ENCODE peak calls at places on chromosomes 4 and X, in five cellular contexts. Q is HepG2, K is neuronal stem cell, L is SK-N-SH, Z is fibroblast of lung. W is an unnamed sample.

GRCh38 chr4:123479944-123480343 is 83.3 kb downstream of the SPRY1 start:
- DNase-seq in Q (peak; percentile 95), Z (peak; percentile 28), L (no peak), K (no peak), W (peak; percentile 14)

GRCh38 chr4:142416121-142416520 is 430.0 kb downstream of the INPP4B start:
- DNase-seq in Z (peak; percentile 38), L (no peak), K (no peak), Q (no peak), W (no peak)

GRCh38 chr4:153383131-153383530 is 38.6 kb downstream of the MND1 start:
- DNase-seq in K (no peak), L (no peak), Z (no peak), Q (no peak), W (no peak)

GRCh38 chr4:143336828-143337599 is at the start of gene GAB1:
- DNase-seq in Q (peak; percentile 71), K (peak; percentile 79), L (peak; percentile 82), Z (peak; percentile 85), W (peak; percentile 89)

GRCh38 chr4:140151700-140152014 is 2.3 kb downstream of the MAML3 start:
- DNase-seq in Z (peak; percentile 87), Q (peak; percentile 23), L (peak; percentile 92), K (no peak), W (peak; percentile 77)

GRCh38 chrX:30955687-30956086 is 66.6 kb upstream of the TAB3 start:
- DNase-seq in L (no peak), K (no peak), Q (peak; percentile 21), Z (no peak), W (no peak)

GRCh38 chrX:69024931-69025330 is 140.3 kb downstream of the PJA1 start:
- DNase-seq in Z (peak; percentile 76), K (no peak), Q (no peak), L (peak; percentile 41), W (peak; percentile 82)

GRCh38 chr4:111641813-111642579 is 503.3 kb upstream of the FAM241A start:
- DNase-seq in L (peak; percentile 52), Q (peak; percentile 87), K (peak; percentile 75), Z (peak; percentile 95), W (peak; percentile 97)

GRCh38 chrX:45760187-45760742 is 559.6 kb upstream of the DIPK2B start:
- DNase-seq in Z (no peak), L (no peak), K (no peak), Q (no peak), W (no peak)

GRCh38 chrX:37912286-37912685 is 64.9 kb upstream of the DYNLT3 start:
- DNase-seq in Z (peak; percentile 11), Q (no peak), L (no peak), K (no peak), W (no peak)

GRCh38 chr4:154741877-154742851 is 1.6 kb upstream of the LRAT start:
- DNase-seq in Z (peak; percentile 34), K (peak; percentile 55), L (peak; percentile 30), Q (no peak), W (peak; percentile 6)

GRCh38 chr4:93228021-93228420 is 600.5 kb upstream of the ATOH1 start:
- DNase-seq in L (no peak), K (no peak), Z (no peak), Q (no peak), W (no peak)

GRCh38 chr4:156946508-156947197 is 24.9 kb downstream of the PDGFC start:
- DNase-seq in K (no peak), L (no peak), Q (no peak), Z (peak; percentile 98), W (peak; percentile 86)

GRCh38 chr4:147994076-147994475 is 262.2 kb downstream of the ARHGAP10 start:
- DNase-seq in Q (no peak), Z (no peak), L (no peak), K (no peak), W (peak; percentile 62)

GRCh38 chrX:48741834-48742233 is 19.7 kb upstream of the GLOD5 start:
- DNase-seq in Q (no peak), L (no peak), Z (no peak), K (no peak), W (no peak)

DNA sequence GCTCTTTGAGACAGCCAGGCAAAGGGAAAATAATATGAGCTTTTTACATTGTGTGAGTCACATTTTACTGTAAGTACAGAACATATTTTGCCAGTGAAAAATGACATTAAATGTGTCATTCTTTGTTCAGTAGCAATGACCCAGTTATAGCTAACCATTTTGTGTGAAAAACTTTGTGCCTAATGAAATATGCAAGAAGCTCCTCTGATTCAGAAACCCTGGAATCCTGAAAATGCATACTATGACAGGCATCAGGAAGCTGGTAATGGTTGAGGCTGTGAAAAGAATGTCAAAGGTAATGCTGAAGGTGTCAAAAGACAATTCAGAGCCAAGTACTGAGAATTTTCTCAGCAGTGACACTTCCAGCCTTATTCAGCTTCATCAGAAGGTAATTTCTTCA is 549.5 kb upstream of the SMIM31 start:
- DNase-seq in Q (peak; percentile 1), Z (peak; percentile 11), L (no peak), K (no peak), W (no peak)
- H3K9ac ChIP-seq in Q (no peak overlapping the region), Z (no peak overlapping the region), L (no peak overlapping the region), K (no peak overlapping the region), W (no peak overlapping the region)

DNA sequence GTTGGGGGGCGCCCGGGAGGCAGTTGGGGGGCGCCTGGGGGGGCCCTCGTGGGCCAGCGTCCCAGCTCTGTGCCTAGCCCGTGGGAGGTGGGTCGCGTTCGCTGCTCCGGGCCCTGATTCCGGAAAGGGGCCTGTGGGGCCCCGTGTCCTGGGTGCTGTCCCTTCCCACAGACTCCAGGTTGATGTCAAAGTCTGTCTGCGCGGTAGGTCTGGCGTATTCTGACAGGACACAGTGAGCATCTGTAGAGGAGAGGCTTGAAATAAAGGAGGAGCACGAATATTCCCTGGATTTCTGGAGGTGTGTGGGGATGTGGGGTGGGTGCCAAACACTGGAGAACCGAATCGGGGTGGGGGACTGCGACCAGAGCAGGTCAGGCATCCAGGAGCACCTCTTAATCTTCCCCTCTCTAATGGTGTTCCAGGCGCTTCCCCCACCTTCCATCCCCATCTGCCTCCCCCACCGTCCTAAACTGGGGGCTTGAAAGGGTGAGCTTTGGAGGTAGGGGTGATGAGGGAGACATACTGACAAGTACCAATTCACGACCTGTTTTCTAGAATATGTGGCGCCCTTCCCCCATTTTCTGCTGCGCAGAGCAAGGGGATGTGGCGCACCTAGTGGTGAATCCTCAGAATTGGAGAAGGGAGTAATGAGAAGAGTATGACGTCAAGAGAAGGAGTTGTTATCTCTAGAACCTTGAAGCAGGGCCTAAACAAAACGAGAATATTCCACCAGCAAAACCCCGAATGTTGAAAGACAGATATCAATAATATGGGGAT is 873 bp downstream of the GPRASP1 start:
- DNase-seq in Z (peak; percentile 50), K (no peak), Q (no peak), L (peak; percentile 52), W (peak; percentile 59)
- H3K4me3 ChIP-seq in Z (peak overlapping the region; percentile 63), K (peak overlapping the region; percentile 78), Q (no peak overlapping the region), L (peak overlapping the region; percentile 61), W (peak overlapping the region; percentile 78)

GRCh38 chr4:125317526-125317880 is 2.7 kb downstream of the FAT4 start:
- DNase-seq in Q (no peak), Z (peak; percentile 63), L (peak; percentile 57), K (peak; percentile 37), W (peak; percentile 83)
- H3K9ac ChIP-seq in Q (no peak overlapping the region), Z (no peak overlapping the region), L (peak overlapping the region; percentile 89), K (peak overlapping the region; percentile 86), W (peak overlapping the region; percentile 96)

DNA sequence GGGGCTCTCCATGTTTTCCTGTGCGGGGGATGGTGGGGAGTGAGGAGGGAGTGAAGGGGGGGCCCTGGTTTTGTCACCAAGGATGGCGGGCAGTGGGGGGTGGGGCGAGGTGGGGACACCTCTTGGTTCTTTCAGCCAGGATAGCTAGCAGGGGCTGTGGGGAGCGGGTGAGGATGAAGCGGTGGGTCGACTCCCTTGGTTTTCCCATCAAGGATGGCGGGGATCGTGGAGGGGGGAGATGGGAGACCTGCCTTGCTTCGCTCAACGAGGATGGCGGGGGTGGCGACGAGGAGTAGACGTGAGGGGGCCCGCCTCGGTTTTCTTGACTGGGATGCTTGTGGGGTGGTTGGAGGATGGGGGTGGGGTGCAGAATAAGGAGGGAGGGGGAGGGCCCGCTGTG is 633 bp downstream of the FHL1 start:
- DNase-seq in L (no peak), K (no peak), Z (no peak), Q (no peak), W (peak; percentile 21)
- H3K4me3 ChIP-seq in L (peak overlapping the region; percentile 64), K (peak overlapping the region; percentile 94), Z (peak overlapping the region; percentile 72), Q (no peak overlapping the region), W (peak overlapping the region; percentile 82)

GRCh38 chr4:80471701-80472100 is 136.2 kb downstream of the CFAP299 start:
- DNase-seq in K (no peak), L (no peak), Z (peak; percentile 47), Q (no peak), W (no peak)
- H3K9ac ChIP-seq in K (no peak overlapping the region), L (peak overlapping the region; percentile 22), Z (no peak overlapping the region), Q (no peak overlapping the region), W (no peak overlapping the region)

GRCh38 chr4:5355846-5356245 is 304.6 kb downstream of the STK32B start:
- DNase-seq in Q (no peak), L (no peak), K (no peak), Z (no peak), W (no peak)
- H3K4me3 ChIP-seq in Q (no peak overlapping the region), L (no peak overlapping the region), K (peak overlapping the region; percentile 49), Z (no peak overlapping the region), W (no peak overlapping the region)

GRCh38 chr4:26807330-26807729 is 53.3 kb upstream of the STIM2 start:
- DNase-seq in L (no peak), Z (no peak), Q (no peak), K (no peak), W (no peak)
- H3K9ac ChIP-seq in L (no peak overlapping the region), Z (no peak overlapping the region), Q (no peak overlapping the region), K (no peak overlapping the region), W (no peak overlapping the region)

DNA sequence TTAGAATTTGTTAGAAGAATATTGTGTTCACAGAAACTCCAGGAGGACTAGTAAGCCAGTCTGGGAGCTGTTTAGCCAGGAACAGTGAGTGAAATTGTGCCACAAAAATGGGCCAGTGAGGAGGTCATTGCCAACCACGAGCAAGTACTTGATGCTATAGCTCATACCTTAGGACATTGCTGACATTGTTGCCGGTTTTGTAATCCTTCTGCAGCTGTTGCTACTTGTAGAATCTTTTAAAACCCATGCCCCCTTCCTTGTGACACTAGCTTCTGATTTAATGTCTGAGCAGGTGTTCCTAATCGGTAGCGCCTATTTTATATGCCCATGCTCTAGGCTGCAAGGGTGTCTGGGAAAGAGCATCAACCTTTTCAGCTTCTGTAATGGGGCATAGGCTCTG is 2.5 kb downstream of the POLA1 start:
- DNase-seq in Z (no peak), Q (no peak), L (no peak), K (no peak), W (no peak)
- H3K4me3 ChIP-seq in Z (no peak overlapping the region), Q (no peak overlapping the region), L (no peak overlapping the region), K (no peak overlapping the region), W (no peak overlapping the region)

W was measured in adipocyte.